ENCODE peak calls at places on chromosomes 12 and 14, in nine cellular contexts. J, D, W, F, M, X, I, T and S are unnamed samples.

GRCh38 chr12:76948895-76949294 is 70.1 kb upstream of the CSRP2 start:
- DNase-seq in J (no peak), D (no peak), W (no peak), F (no peak), M (no peak), X (no peak), I (no peak), T (no peak), S (no peak)

GRCh38 chr14:71918955-71919354 is 13.3 kb upstream of the RGS6 start:
- DNase-seq in J (peak; percentile 51), D (no peak), W (no peak), F (no peak), M (peak; percentile 69), X (no peak), I (no peak), T (peak; percentile 69), S (no peak)

GRCh38 chr14:71789005-71789404 is 143.2 kb upstream of the RGS6 start:
- DNase-seq in J (no peak), D (no peak), W (no peak), F (no peak), M (no peak), X (no peak), I (no peak), T (no peak), S (no peak)

GRCh38 chr12:98646165-98646764 is 1.2 kb downstream of the APAF1 start:
- DNase-seq in J (no peak), D (peak; percentile 40), W (peak; percentile 15), F (peak; percentile 34), M (peak; percentile 8), X (peak; percentile 43), I (peak; percentile 49), T (no peak), S (peak; percentile 63)

GRCh38 chr14:23352506-23353432 is at the start of gene SLC22A17:
- DNase-seq in J (peak; percentile 86), D (peak; percentile 72), W (peak; percentile 13), F (peak; percentile 88), M (peak; percentile 91), X (peak; percentile 84), I (peak; percentile 59), T (peak; percentile 96), S (peak; percentile 97)

GRCh38 chr14:38887696-38888095 is 215.3 kb downstream of the SEC23A start:
- DNase-seq in J (no peak), D (no peak), W (no peak), F (no peak), M (peak; percentile 20), X (no peak), I (no peak), T (peak; percentile 10), S (no peak)

GRCh38 chr12:127459687-127460086 is 807.3 kb upstream of the TMEM132C start:
- DNase-seq in J (no peak), D (no peak), W (no peak), F (no peak), M (no peak), X (no peak), I (no peak), T (no peak), S (no peak)

GRCh38 chr12:21828111-21828775 is 53.7 kb upstream of the KCNJ8 start:
- DNase-seq in J (no peak), D (no peak), W (no peak), F (peak; percentile 74), M (no peak), X (no peak), I (no peak), T (no peak), S (peak; percentile 65)

GRCh38 chr14:70317969-70318634 is 41.4 kb downstream of the COX16 start:
- DNase-seq in J (no peak), D (peak; percentile 73), W (peak; percentile 38), F (peak; percentile 67), M (peak; percentile 84), X (peak; percentile 38), I (peak; percentile 35), T (peak; percentile 82), S (peak; percentile 61)

GRCh38 chr14:69559581-69560011 is 15.1 kb downstream of the CCDC177 start:
- DNase-seq in J (no peak), D (no peak), W (no peak), F (no peak), M (peak; percentile 23), X (no peak), I (no peak), T (no peak), S (no peak)

GRCh38 chr14:25431211-25432076 is 381.5 kb upstream of the STXBP6 start:
- DNase-seq in J (peak; percentile 65), D (peak; percentile 23), W (no peak), F (no peak), M (peak; percentile 58), X (no peak), I (no peak), T (peak; percentile 76), S (peak; percentile 14)

GRCh38 chr14:92323031-92323915 is at the start of gene SLC24A4:
- DNase-seq in J (peak; percentile 76), D (no peak), W (no peak), F (no peak), M (peak; percentile 75), X (no peak), I (no peak), T (peak; percentile 69), S (peak; percentile 44)

GRCh38 chr12:128069359-128069997 is 197.5 kb upstream of the TMEM132C start:
- DNase-seq in J (peak; percentile 65), D (peak; percentile 92), W (peak; percentile 26), F (peak; percentile 15), M (peak; percentile 74), X (peak; percentile 53), I (peak; percentile 11), T (peak; percentile 60), S (peak; percentile 79)

GRCh38 chr12:121981456-121981855 is 40.2 kb upstream of the BCL7A start:
- DNase-seq in J (no peak), D (no peak), W (no peak), F (no peak), M (no peak), X (no peak), I (no peak), T (no peak), S (no peak)

GRCh38 chr14:54471641-54472040 is 17.1 kb downstream of the GMFB start:
- DNase-seq in J (no peak), D (no peak), W (no peak), F (no peak), M (no peak), X (no peak), I (no peak), T (no peak), S (no peak)

GRCh38 chr14:90986510-90986909 is 73.9 kb downstream of the RPS6KA5 start:
- DNase-seq in J (no peak), D (peak; percentile 37), W (no peak), F (no peak), M (no peak), X (no peak), I (no peak), T (peak; percentile 22), S (no peak)

GRCh38 chr14:78075610-78076277 is 94.4 kb upstream of the NRXN3 start:
- DNase-seq in J (no peak), D (no peak), W (no peak), F (no peak), M (no peak), X (no peak), I (no peak), T (no peak), S (no peak)

GRCh38 chr14:24986206-24986893 is 63.6 kb downstream of the STXBP6 start:
- DNase-seq in J (no peak), D (no peak), W (no peak), F (no peak), M (no peak), X (peak; percentile 42), I (no peak), T (no peak), S (no peak)

GRCh38 chr12:79296128-79296527 is 394.6 kb downstream of the PAWR start:
- DNase-seq in J (no peak), D (no peak), W (no peak), F (no peak), M (no peak), X (no peak), I (no peak), T (no peak), S (peak; percentile 34)

GRCh38 chr14:100364403-100364802 is 41.3 kb downstream of the SLC25A47 start:
- DNase-seq in J (no peak), D (no peak), W (no peak), F (peak; percentile 25), M (no peak), X (no peak), I (no peak), T (no peak), S (no peak)
- H3K36me3 ChIP-seq in J (peaks cover 86% of the 10 kb centered on the region), D (peaks cover 28% of the 10 kb centered on the region), W (peaks cover 15% of the 10 kb centered on the region), F (peaks cover 9% of the 10 kb centered on the region), M (peaks cover 6% of the 10 kb centered on the region), X (peaks cover 48% of the 10 kb centered on the region), I (peaks cover 29% of the 10 kb centered on the region), T (peaks cover 58% of the 10 kb centered on the region), S (peaks cover 92% of the 10 kb centered on the region)

DNA sequence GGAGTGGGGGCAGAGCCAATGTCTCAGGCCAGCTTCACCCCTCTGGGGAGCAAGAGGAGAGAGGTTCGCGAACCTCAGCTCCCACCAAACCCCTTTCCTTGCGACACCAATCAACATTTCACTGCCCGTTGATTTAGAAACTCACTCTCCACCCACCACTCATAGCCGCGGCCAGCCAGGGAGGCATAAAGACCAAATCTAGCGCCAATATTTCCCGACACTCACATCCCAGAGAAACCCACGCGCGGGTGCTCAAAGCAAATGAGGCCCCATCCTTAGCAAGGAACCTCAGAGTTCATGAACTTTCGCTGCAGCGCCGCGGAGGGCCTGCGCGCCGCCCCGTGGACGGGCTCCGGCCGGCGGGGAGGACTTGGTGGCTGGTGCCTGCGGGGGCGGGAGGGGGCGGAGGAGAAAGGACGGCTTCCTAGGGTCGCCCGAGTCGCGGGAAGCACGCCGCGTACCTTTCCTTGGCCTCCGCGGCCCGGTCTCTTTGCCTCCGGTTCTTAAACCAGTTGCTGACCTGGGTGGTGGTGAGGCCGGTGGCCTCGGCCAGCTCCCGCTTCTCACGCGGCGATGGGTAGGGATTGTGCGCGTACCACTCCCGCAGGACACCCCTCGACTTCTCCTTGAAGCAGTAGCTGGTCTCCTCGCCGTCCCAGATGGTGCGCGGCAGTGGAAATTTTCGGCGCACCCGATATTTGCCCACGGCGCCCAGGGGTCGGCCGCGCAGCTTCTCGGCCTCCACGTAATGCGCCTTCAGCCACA is 926 bp downstream of the SIX1 start:
- DNase-seq in J (no peak), D (peak; percentile 51), W (no peak), F (no peak), M (peak; percentile 55), X (no peak), I (no peak), T (peak; percentile 45), S (peak; percentile 73)
- TF ChIP-seq EZH2 in J (peak; percentile 83), D (no peak), W (no peak), F (no peak), M (peak; percentile 92), X (no peak), I (peak; percentile 69), T (peak; percentile 98), S (no peak)

GRCh38 chr14:33990790-33991189 is 39.9 kb upstream of the EGLN3 start:
- DNase-seq in J (no peak), D (no peak), W (no peak), F (no peak), M (no peak), X (no peak), I (no peak), T (no peak), S (no peak)
- H3K4me2 ChIP-seq in J (no peak overlapping the region), D (no peak overlapping the region), W (no peak overlapping the region), F (no peak overlapping the region), M (no peak overlapping the region), X (no peak overlapping the region), I (no peak overlapping the region), T (no peak overlapping the region), S (peak overlapping the region; percentile 70)

DNA sequence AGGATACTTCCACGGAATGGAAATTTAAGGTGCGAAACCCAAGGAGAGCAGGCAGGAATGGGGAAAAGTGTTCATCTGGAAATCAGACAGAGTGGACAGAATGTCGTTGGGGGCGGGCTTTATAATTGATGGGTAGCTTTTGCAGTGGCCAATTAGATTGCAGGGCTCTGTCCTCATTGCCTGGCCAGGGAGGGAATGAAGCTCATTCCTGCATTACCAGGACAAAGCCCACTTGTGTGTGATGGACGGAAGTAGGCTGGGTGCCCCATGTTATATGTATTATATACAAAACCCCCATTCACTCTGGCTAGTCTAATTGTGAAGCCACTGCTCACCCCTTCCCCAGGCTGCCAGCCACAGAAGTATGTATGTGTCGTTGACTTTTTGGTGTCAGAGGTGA is 23.6 kb downstream of the ZNF664 start:
- DNase-seq in J (no peak), D (no peak), W (no peak), F (no peak), M (peak; percentile 18), X (no peak), I (no peak), T (no peak), S (no peak)
- H3K36me3 ChIP-seq in J (no peaks in the 10 kb centered on the region), D (peaks cover 36% of the 10 kb centered on the region), W (peaks cover 3% of the 10 kb centered on the region), F (peaks cover 3% of the 10 kb centered on the region), M (no peaks in the 10 kb centered on the region), X (peaks cover 10% of the 10 kb centered on the region), I (peaks cover 11% of the 10 kb centered on the region), T (no peaks in the 10 kb centered on the region), S (peaks cover 8% of the 10 kb centered on the region)